ENCODE peak calls at places on chromosome 14, in five cellular contexts. W, A, O, X and D are unnamed samples.

GRCh38 chr14:96104469-96105057 is 65.4 kb downstream of the C14orf132 start:
- DNase-seq in X (peak), O (peak), W (peak), A (peak), D (peak)

GRCh38 chr14:59120931-59121330 is 67.5 kb upstream of the DAAM1 start:
- DNase-seq in O (no peak), W (no peak), A (no peak), X (no peak), D (no peak)

GRCh38 chr14:63986789-63987533 is 134.2 kb downstream of the SYNE2 start:
- DNase-seq in X (no peak), O (no peak), W (no peak), A (no peak), D (peak)

GRCh38 chr14:79144891-79145290 is 974.7 kb downstream of the NRXN3 start:
- DNase-seq in A (no peak), X (no peak), W (no peak), O (no peak), D (no peak)

GRCh38 chr14:100306256-100306505 is at the start of gene SLC25A29:
- DNase-seq in A (no peak), O (no peak), X (no peak), W (no peak), D (no peak)

GRCh38 chr14:28831126-28831525 is 64.5 kb downstream of the FOXG1 start:
- DNase-seq in O (no peak), X (no peak), W (no peak), A (no peak), D (no peak)

GRCh38 chr14:70168401-70168800 is 20.4 kb downstream of the SLC8A3 start:
- DNase-seq in O (no peak), A (no peak), X (no peak), W (no peak), D (no peak)

GRCh38 chr14:94036328-94037167 is 10.4 kb downstream of the OTUB2 start:
- DNase-seq in W (peak), O (peak), X (peak), A (peak), D (peak)

GRCh38 chr14:61493239-61493638 is 171.9 kb downstream of the PRKCH start:
- DNase-seq in X (no peak), W (no peak), O (no peak), A (no peak), D (peak)

GRCh38 chr14:30034049-30034635 is 106.5 kb upstream of the PRKD1 start:
- DNase-seq in X (no peak), W (no peak), O (no peak), A (no peak), D (no peak)

GRCh38 chr14:31489680-31490079 is 1.8 kb upstream of the GPR33 start:
- DNase-seq in A (no peak), O (no peak), W (no peak), X (no peak), D (no peak)

GRCh38 chr14:95953111-95953724 is 76.6 kb downstream of the TUNAR start:
- DNase-seq in O (no peak), A (no peak), W (no peak), X (no peak), D (peak)

GRCh38 chr14:71163842-71164500 is 256.7 kb downstream of the PCNX1 start:
- DNase-seq in W (no peak), O (no peak), X (no peak), A (no peak), D (no peak)

GRCh38 chr14:65555358-65555757 is 142.8 kb downstream of the FUT8 start:
- DNase-seq in W (no peak), A (no peak), O (no peak), X (no peak), D (no peak)

GRCh38 chr14:27392153-27392552 is 794.3 kb upstream of the NOVA1 start:
- DNase-seq in O (no peak), W (no peak), X (no peak), A (no peak), D (no peak)

GRCh38 chr14:63454863-63455622 is 88.1 kb downstream of the PPP2R5E start:
- DNase-seq in A (no peak), W (no peak), O (no peak), X (no peak), D (peak)

GRCh38 chr14:30234966-30235365 is 307.3 kb upstream of the PRKD1 start:
- DNase-seq in A (no peak), O (no peak), W (no peak), X (no peak), D (no peak)

GRCh38 chr14:93712838-93713724 is 75.2 kb downstream of the PRIMA1 start:
- DNase-seq in W (no peak), X (no peak), O (no peak), A (no peak), D (no peak)

GRCh38 chr14:27390130-27390529 is 792.3 kb upstream of the NOVA1 start:
- DNase-seq in X (no peak), W (no peak), O (no peak), A (no peak), D (no peak)

GRCh38 chr14:76546426-76547221 is 170.7 kb downstream of the ESRRB start:
- DNase-seq in O (no peak), X (peak), A (no peak), W (peak), D (no peak)

GRCh38 chr14:33475623-33476022 is 475.3 kb downstream of the EGLN3 start:
- DNase-seq in O (no peak), A (no peak), W (peak), X (no peak), D (peak)

GRCh38 chr14:39682563-39682962 is 250.3 kb upstream of the FBXO33 start:
- DNase-seq in X (no peak), A (no peak), O (no peak), W (no peak), D (no peak)
- H3K27ac ChIP-seq in X (no peak), A (no peak), O (no peak), W (no peak), D (no peak)

GRCh38 chr14:68705741-68706283 is 87.1 kb downstream of the ZFP36L1 start:
- DNase-seq in W (no peak), O (no peak), A (no peak), X (no peak), D (no peak)
- H3K27ac ChIP-seq in W (no peak), O (peak), A (no peak), X (peak), D (no peak)

GRCh38 chr14:68879321-68879781 is 86.5 kb upstream of the ZFP36L1 start:
- DNase-seq in O (no peak), W (no peak), X (no peak), A (no peak), D (no peak)

GRCh38 chr14:68878908-68879307 is 86.0 kb upstream of the ZFP36L1 start:
- DNase-seq in X (no peak), A (no peak), O (no peak), W (no peak), D (no peak)

GRCh38 chr14:68876976-68877375 is 84.1 kb upstream of the ZFP36L1 start:
- DNase-seq in A (no peak), O (no peak), X (no peak), W (no peak), D (no peak)

GRCh38 chr14:68879841-68880575 is 87.1 kb upstream of the ZFP36L1 start:
- DNase-seq in X (no peak), O (no peak), A (no peak), W (no peak), D (no peak)

DNA sequence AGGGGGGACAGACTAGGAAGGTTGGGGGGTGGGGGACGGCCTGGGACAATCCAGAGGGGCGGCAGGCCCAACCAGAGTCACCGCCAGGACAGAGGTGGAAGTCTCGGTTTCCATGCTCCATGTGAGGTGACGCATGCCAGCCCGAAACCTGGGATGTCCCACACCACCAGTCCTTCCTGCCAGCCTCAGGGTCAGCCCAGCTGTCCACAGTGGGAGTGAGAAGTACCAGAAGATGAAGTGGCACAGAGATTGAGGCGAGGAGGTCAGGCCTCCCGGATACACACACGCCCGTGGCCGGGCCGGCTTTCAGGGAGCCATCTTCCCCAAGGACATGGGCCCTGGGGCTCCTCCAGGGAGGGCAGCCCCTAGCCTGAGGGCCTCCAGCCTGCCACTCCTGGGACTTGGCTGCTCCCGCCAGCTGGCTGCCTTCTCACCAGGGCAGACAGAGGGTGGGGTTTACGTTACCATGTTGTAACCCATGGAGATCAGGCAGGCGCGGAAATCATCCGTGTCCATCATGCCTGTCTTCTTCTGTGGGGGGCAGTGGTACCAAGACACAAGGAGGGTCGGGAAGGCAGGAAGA is 85.2 kb upstream of the ZFP36L1 start:
- DNase-seq in A (no peak), W (no peak), X (no peak), O (no peak), D (no peak)
- H3K27ac ChIP-seq in A (no peak), W (no peak), X (no peak), O (no peak), D (no peak)

GRCh38 chr14:91366749-91367148 is 50.9 kb downstream of the CCDC88C start:
- DNase-seq in O (no peak), W (no peak), X (no peak), A (no peak), D (no peak)
- H3K27ac ChIP-seq in O (peak), W (no peak), X (no peak), A (peak), D (no peak)

GRCh38 chr14:103141117-103141796 is 18.0 kb downstream of the TNFAIP2 start:
- DNase-seq in W (peak), X (peak), O (no peak), A (peak), D (no peak)
- H3K27ac ChIP-seq in W (no peak), X (peak), O (no peak), A (no peak), D (no peak)

GRCh38 chr14:92449404-92449975 is 64.1 kb upstream of the RIN3 start:
- DNase-seq in A (no peak), W (no peak), O (no peak), X (no peak), D (no peak)
- H3K27ac ChIP-seq in A (no peak), W (no peak), O (no peak), X (no peak), D (no peak)

GRCh38 chr14:54488318-54488645 is 498 bp downstream of the GMFB start:
- DNase-seq in O (no peak), X (no peak), A (no peak), W (no peak), D (no peak)
- H3K27ac ChIP-seq in O (peak), X (peak), A (peak), W (peak), D (peak)

GRCh38 chr14:104743461-104744380 is 9.2 kb upstream of the SIVA1 start:
- DNase-seq in A (no peak), X (no peak), W (no peak), O (no peak), D (no peak)

GRCh38 chr14:104741803-104742251 is 11.1 kb upstream of the SIVA1 start:
- DNase-seq in W (no peak), A (no peak), X (no peak), O (no peak), D (no peak)

GRCh38 chr14:104744484-104744883 is 8.5 kb upstream of the SIVA1 start:
- DNase-seq in O (no peak), W (no peak), X (no peak), A (no peak), D (no peak)

GRCh38 chr14:104741108-104741802 is 11.7 kb upstream of the SIVA1 start:
- DNase-seq in O (no peak), A (no peak), X (no peak), W (no peak), D (no peak)

GRCh38 chr14:104742586-104743455 is 10.1 kb upstream of the SIVA1 start:
- DNase-seq in X (no peak), O (no peak), W (no peak), A (no peak), D (no peak)
- H3K27ac ChIP-seq in X (no peak), O (no peak), W (no peak), A (no peak), D (no peak)

GRCh38 chr14:101810897-101811620 is 49.5 kb downstream of the PPP2R5C start:
- DNase-seq in X (no peak), O (no peak), A (no peak), W (no peak), D (peak)
- H3K27ac ChIP-seq in X (peak), O (peak), A (peak), W (peak), D (peak)